ENCODE peak calls at places on chromosome 19, in five cellular contexts. One of them, this sample, is unnamed.

GRCh38 chr19:47713046-47714021 is at the start of gene EHD2:
- DNase-seq in GM20000: peak
- DNase-seq in HL-60: peak
- DNase-seq in substantia nigra: no peak
- DNase-seq in LHCN-M2: peak
- DNase-seq in this sample: no peak

GRCh38 chr19:58572818-58573657 is at the start of gene MZF1:
- DNase-seq in GM20000: peak
- DNase-seq in HL-60: peak
- DNase-seq in substantia nigra: no peak
- DNase-seq in LHCN-M2: peak
- DNase-seq in this sample: peak

GRCh38 chr19:17718467-17718987 is 753 bp upstream of the MAP1S start:
- DNase-seq in GM20000: no peak
- DNase-seq in HL-60: no peak
- DNase-seq in substantia nigra: no peak
- DNase-seq in LHCN-M2: no peak
- DNase-seq in this sample: no peak

GRCh38 chr19:27654266-27654990 is 1558.5 kb downstream of the UQCRFS1 start:
- DNase-seq in GM20000: no peak
- DNase-seq in HL-60: no peak
- DNase-seq in substantia nigra: no peak
- DNase-seq in LHCN-M2: no peak
- DNase-seq in this sample: no peak

GRCh38 chr19:49847731-49848696 is 2.9 kb upstream of the PTOV1 start:
- DNase-seq in GM20000: no peak
- DNase-seq in HL-60: no peak
- DNase-seq in substantia nigra: no peak
- DNase-seq in LHCN-M2: peak
- DNase-seq in this sample: no peak

GRCh38 chr19:16969127-16969526 is 57.5 kb downstream of the CPAMD8 start:
- DNase-seq in GM20000: no peak
- DNase-seq in HL-60: no peak
- DNase-seq in substantia nigra: no peak
- DNase-seq in LHCN-M2: peak
- DNase-seq in this sample: no peak

GRCh38 chr19:33446918-33447293 is 73.4 kb downstream of the CEBPG start:
- DNase-seq in GM20000: no peak
- DNase-seq in HL-60: no peak
- DNase-seq in substantia nigra: no peak
- DNase-seq in LHCN-M2: no peak
- DNase-seq in this sample: no peak

GRCh38 chr19:33487901-33488817 is 33.4 kb downstream of the PEPD start:
- DNase-seq in GM20000: no peak
- DNase-seq in HL-60: no peak
- DNase-seq in substantia nigra: no peak
- DNase-seq in LHCN-M2: no peak
- DNase-seq in this sample: no peak

GRCh38 chr19:19176950-19177349 is 6.9 kb upstream of the MEF2B start:
- DNase-seq in GM20000: no peak
- DNase-seq in HL-60: no peak
- DNase-seq in substantia nigra: no peak
- DNase-seq in LHCN-M2: no peak
- DNase-seq in this sample: no peak

GRCh38 chr19:4878491-4878968 is 11.1 kb upstream of the PLIN3 start:
- DNase-seq in GM20000: no peak
- DNase-seq in HL-60: no peak
- DNase-seq in substantia nigra: peak
- DNase-seq in LHCN-M2: peak
- DNase-seq in this sample: no peak

GRCh38 chr19:1213391-1214286 is 8.1 kb downstream of the STK11 start:
- DNase-seq in GM20000: no peak
- DNase-seq in HL-60: peak
- DNase-seq in substantia nigra: peak
- DNase-seq in LHCN-M2: no peak
- DNase-seq in this sample: no peak

GRCh38 chr19:8240274-8241229 is 31.4 kb downstream of the CERS4 start:
- DNase-seq in GM20000: peak
- DNase-seq in HL-60: peak
- DNase-seq in substantia nigra: peak
- DNase-seq in LHCN-M2: peak
- DNase-seq in this sample: peak

GRCh38 chr19:56637976-56638555 is 4.9 kb upstream of the SMIM17 start:
- DNase-seq in GM20000: peak
- DNase-seq in HL-60: peak
- DNase-seq in substantia nigra: peak
- DNase-seq in LHCN-M2: peak
- DNase-seq in this sample: no peak

GRCh38 chr19:31110331-31110730 is 238.9 kb downstream of the TSHZ3 start:
- DNase-seq in GM20000: no peak
- DNase-seq in HL-60: no peak
- DNase-seq in substantia nigra: no peak
- DNase-seq in LHCN-M2: peak
- DNase-seq in this sample: no peak

GRCh38 chr19:43774103-43774939 is 6.5 kb downstream of the KCNN4 start:
- DNase-seq in GM20000: no peak
- DNase-seq in HL-60: no peak
- DNase-seq in substantia nigra: no peak
- DNase-seq in LHCN-M2: peak
- DNase-seq in this sample: no peak

GRCh38 chr19:5953680-5954213 is 24.2 kb downstream of the RANBP3 start:
- DNase-seq in GM20000: no peak
- DNase-seq in HL-60: no peak
- DNase-seq in substantia nigra: no peak
- DNase-seq in LHCN-M2: peak
- DNase-seq in this sample: no peak

GRCh38 chr19:19618384-19619051 is at the start of gene PBX4:
- DNase-seq in GM20000: peak
- DNase-seq in HL-60: peak
- DNase-seq in substantia nigra: peak
- DNase-seq in LHCN-M2: peak
- DNase-seq in this sample: peak

GRCh38 chr19:31303262-31303815 is 45.9 kb downstream of the TSHZ3 start:
- DNase-seq in GM20000: no peak
- DNase-seq in HL-60: no peak
- DNase-seq in substantia nigra: no peak
- DNase-seq in LHCN-M2: no peak
- DNase-seq in this sample: no peak

GRCh38 chr19:16886305-16886880 is 2.4 kb upstream of the F2RL3 start:
- DNase-seq in GM20000: no peak
- DNase-seq in HL-60: no peak
- DNase-seq in substantia nigra: no peak
- DNase-seq in LHCN-M2: peak
- DNase-seq in this sample: no peak

GRCh38 chr19:8321760-8322637 is 703 bp downstream of the RPS28 start:
- DNase-seq in GM20000: no peak
- DNase-seq in HL-60: no peak
- DNase-seq in substantia nigra: no peak
- DNase-seq in LHCN-M2: no peak
- DNase-seq in this sample: no peak

GRCh38 chr19:34393031-34393430 is 11.2 kb upstream of the PDCD2L start:
- DNase-seq in GM20000: no peak
- DNase-seq in HL-60: no peak
- DNase-seq in substantia nigra: no peak
- DNase-seq in LHCN-M2: no peak
- DNase-seq in this sample: no peak

GRCh38 chr19:50878851-50879250 is 5.6 kb downstream of the KLK2 start:
- DNase-seq in GM20000: peak
- DNase-seq in HL-60: no peak
- DNase-seq in substantia nigra: no peak
- DNase-seq in LHCN-M2: no peak
- DNase-seq in this sample: no peak

GRCh38 chr19:5001547-5002131 is 32.7 kb downstream of the KDM4B start:
- DNase-seq in GM20000: peak
- DNase-seq in HL-60: no peak
- DNase-seq in substantia nigra: no peak
- DNase-seq in LHCN-M2: peak
- DNase-seq in this sample: no peak